ENCODE peak calls at places on chromosome 6, in ten cellular contexts. F is Peyer's patch; H is fibroblast of lung; B is breast epithelium; Q is heart right ventricle; N is prostate gland; C is uterus; X is hepatocyte; U is tibial nerve; D is CD4-positive, CD25-positive, alpha-beta regulatory T cell. Z is an unnamed sample.
A peak's percentile ranks its signal among the peaks of the same experiment; 100 is the strongest.

GRCh38 chr6:110518281-110518623 is 41.8 kb upstream of the SLC22A16 start:
- DNase-seq in F (no peak), H (no peak), B (no peak), Q (no peak), N (no peak), C (no peak), X (no peak), U (no peak), D (no peak), Z (no peak)

GRCh38 chr6:111737065-111737521 is 131.4 kb upstream of the TRAF3IP2 start:
- DNase-seq in F (no peak), H (peak; percentile 89), B (no peak), Q (no peak), N (no peak), C (no peak), X (no peak), U (no peak), D (no peak), Z (peak; percentile 72)

GRCh38 chr6:1068068-1068467 is 243.8 kb upstream of the FOXQ1 start:
- DNase-seq in F (no peak), H (peak; percentile 23), B (no peak), Q (no peak), N (no peak), C (no peak), X (peak; percentile 36), U (no peak), D (no peak), Z (no peak)

GRCh38 chr6:154410619-154411044 is 54.0 kb upstream of the IPCEF1 start:
- DNase-seq in F (no peak), H (peak; percentile 99), B (no peak), Q (peak; percentile 60), N (peak; percentile 40), C (peak; percentile 61), X (peak; percentile 68), U (peak; percentile 43), D (no peak), Z (peak; percentile 97)

GRCh38 chr6:64034840-64035656 is 399.4 kb downstream of the PHF3 start:
- DNase-seq in F (no peak), H (peak; percentile 12), B (no peak), Q (no peak), N (no peak), C (no peak), X (peak; percentile 46), U (no peak), D (no peak), Z (no peak)

GRCh38 chr6:257774-258173 is 34.5 kb upstream of the DUSP22 start:
- DNase-seq in F (peak; percentile 73), H (no peak), B (no peak), Q (no peak), N (no peak), C (no peak), X (no peak), U (no peak), D (no peak), Z (no peak)

GRCh38 chr6:77620290-77620882 is 32.5 kb upstream of the MEI4 start:
- DNase-seq in F (no peak), H (no peak), B (no peak), Q (no peak), N (no peak), C (no peak), X (peak; percentile 60), U (peak; percentile 9), D (no peak), Z (no peak)

GRCh38 chr6:162032620-162033019 is 694.9 kb downstream of the PRKN start:
- DNase-seq in F (no peak), H (peak; percentile 87), B (no peak), Q (no peak), N (no peak), C (no peak), X (no peak), U (no peak), D (no peak), Z (no peak)

GRCh38 chr6:111367393-111368088 is 115.5 kb downstream of the REV3L start:
- DNase-seq in F (no peak), H (no peak), B (no peak), Q (no peak), N (no peak), C (peak; percentile 24), X (no peak), U (no peak), D (no peak), Z (no peak)

GRCh38 chr6:22189946-22190345 is 106.9 kb downstream of the PRL start:
- DNase-seq in F (no peak), H (no peak), B (no peak), Q (no peak), N (no peak), C (no peak), X (no peak), U (no peak), D (no peak), Z (no peak)

GRCh38 chr6:18352001-18352400 is 35.1 kb upstream of the RNF144B start:
- DNase-seq in F (no peak), H (no peak), B (no peak), Q (no peak), N (no peak), C (no peak), X (no peak), U (no peak), D (no peak), Z (no peak)
- H3K4me1 ChIP-seq in F (no peaks in the 10 kb centered on the region), H (no peaks in the 10 kb centered on the region), B (no peaks in the 10 kb centered on the region), Q (no peaks in the 10 kb centered on the region), N (no peaks in the 10 kb centered on the region), C (no peaks in the 10 kb centered on the region), X (no peaks in the 10 kb centered on the region), U (no peaks in the 10 kb centered on the region), D (no peaks in the 10 kb centered on the region), Z (peaks cover 7% of the 10 kb centered on the region)

GRCh38 chr6:43671801-43672690 is 15.5 kb downstream of the MRPS18A start:
- DNase-seq in F (no peak), H (no peak), B (peak; percentile 64), Q (no peak), N (no peak), C (peak; percentile 61), X (peak; percentile 44), U (no peak), D (no peak), Z (no peak)
- H3K4me1 ChIP-seq in F (no peaks in the 10 kb centered on the region), H (peaks cover 14% of the 10 kb centered on the region), B (peaks cover 3% of the 10 kb centered on the region), Q (peaks cover 26% of the 10 kb centered on the region), N (peaks cover 15% of the 10 kb centered on the region), C (peaks cover 21% of the 10 kb centered on the region), X (peaks cover 26% of the 10 kb centered on the region), U (no peaks in the 10 kb centered on the region), D (peaks cover 13% of the 10 kb centered on the region), Z (peaks cover 7% of the 10 kb centered on the region)

GRCh38 chr6:106671651-106672050 is 42.3 kb downstream of the QRSL1 start:
- DNase-seq in F (no peak), H (no peak), B (no peak), Q (no peak), N (no peak), C (no peak), X (no peak), U (no peak), D (no peak), Z (no peak)

GRCh38 chr6:106670236-106670635 is 40.9 kb downstream of the QRSL1 start:
- DNase-seq in F (no peak), H (no peak), B (no peak), Q (no peak), N (no peak), C (no peak), X (no peak), U (no peak), D (no peak), Z (no peak)

GRCh38 chr6:106662458-106662857 is 33.1 kb downstream of the QRSL1 start:
- DNase-seq in F (no peak), H (no peak), B (no peak), Q (no peak), N (no peak), C (no peak), X (no peak), U (no peak), D (no peak), Z (no peak)

GRCh38 chr6:106666290-106667021 is 37.1 kb downstream of the QRSL1 start:
- DNase-seq in F (peak; percentile 74), H (no peak), B (no peak), Q (no peak), N (no peak), C (no peak), X (no peak), U (no peak), D (no peak), Z (no peak)

GRCh38 chr6:106667022-106667402 is 37.6 kb downstream of the QRSL1 start:
- DNase-seq in F (no peak), H (no peak), B (no peak), Q (no peak), N (no peak), C (no peak), X (no peak), U (no peak), D (no peak), Z (no peak)
- H3K4me1 ChIP-seq in F (no peaks in the 10 kb centered on the region), H (no peaks in the 10 kb centered on the region), B (no peaks in the 10 kb centered on the region), Q (no peaks in the 10 kb centered on the region), N (no peaks in the 10 kb centered on the region), C (no peaks in the 10 kb centered on the region), X (no peaks in the 10 kb centered on the region), U (no peaks in the 10 kb centered on the region), D (no peaks in the 10 kb centered on the region), Z (no peaks in the 10 kb centered on the region)

GRCh38 chr6:123770247-123770949 is 33.3 kb upstream of the NKAIN2 start:
- DNase-seq in F (no peak), H (peak; percentile 27), B (no peak), Q (no peak), N (no peak), C (no peak), X (no peak), U (no peak), D (no peak), Z (no peak)

GRCh38 chr6:123764717-123765116 is 38.9 kb upstream of the NKAIN2 start:
- DNase-seq in F (no peak), H (no peak), B (no peak), Q (no peak), N (no peak), C (no peak), X (no peak), U (no peak), D (no peak), Z (no peak)

GRCh38 chr6:123768939-123769338 is 34.7 kb upstream of the NKAIN2 start:
- DNase-seq in F (no peak), H (no peak), B (no peak), Q (no peak), N (no peak), C (no peak), X (no peak), U (no peak), D (no peak), Z (no peak)

GRCh38 chr6:123771126-123771525 is 32.5 kb upstream of the NKAIN2 start:
- DNase-seq in F (no peak), H (peak; percentile 36), B (no peak), Q (no peak), N (no peak), C (no peak), X (no peak), U (no peak), D (no peak), Z (no peak)

DNA sequence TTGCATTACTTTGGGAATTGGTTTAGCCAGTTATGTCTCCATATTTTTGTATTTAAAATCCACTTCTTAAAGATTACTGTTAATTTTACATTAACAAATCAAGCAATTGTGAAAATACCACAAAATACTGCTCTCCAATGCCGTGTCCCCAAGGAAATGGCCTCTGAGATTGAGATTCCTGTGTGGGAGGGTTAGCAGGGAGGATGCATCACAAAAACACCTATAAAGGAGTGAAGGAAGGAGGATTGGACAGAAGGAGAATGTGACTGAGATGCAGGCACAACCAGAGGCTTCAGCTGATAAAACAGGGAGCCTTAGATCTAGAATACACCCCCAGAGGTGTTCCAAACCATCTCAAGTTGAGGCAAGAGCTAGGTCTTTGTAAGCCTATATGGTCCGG is 34.2 kb upstream of the NKAIN2 start:
- DNase-seq in F (no peak), H (no peak), B (no peak), Q (no peak), N (no peak), C (no peak), X (no peak), U (no peak), D (no peak), Z (no peak)
- H3K4me1 ChIP-seq in F (no peaks in the 10 kb centered on the region), H (no peaks in the 10 kb centered on the region), B (no peaks in the 10 kb centered on the region), Q (no peaks in the 10 kb centered on the region), N (no peaks in the 10 kb centered on the region), C (no peaks in the 10 kb centered on the region), X (no peaks in the 10 kb centered on the region), U (no peaks in the 10 kb centered on the region), D (no peaks in the 10 kb centered on the region), Z (no peaks in the 10 kb centered on the region)